ENCODE peak calls at places on chromosomes 11 and 22, in nine cellular contexts. S is astrocyte of the cerebellum, Z is fibroblast of mammary gland, K is psoas muscle, F is epithelial cell of proximal tubule, O is HCT116, H is pancreas, J is lower leg skin, V is heart right ventricle. M is an unnamed sample.

GRCh38 chr22:31944700-31945477 is 554 bp downstream of the YWHAH start:
- DNase-seq in F (no peak), O (no peak), V (peak), Z (no peak), H (no peak), S (no peak), K (peak), J (peak), M (no peak)

GRCh38 chr22:17946691-17947367 is 77.5 kb downstream of the MICAL3 start:
- DNase-seq in H (no peak), F (no peak), S (no peak), J (no peak), O (no peak), V (no peak), K (no peak), Z (no peak), M (no peak)

GRCh38 chr11:503179-503981 is 3.7 kb downstream of the RNH1 start:
- DNase-seq in S (no peak), F (no peak), O (no peak), H (no peak), Z (peak), K (peak), J (peak), V (peak), M (peak)

GRCh38 chr11:90493379-90493778 is 270.5 kb upstream of the CHORDC1 start:
- DNase-seq in V (no peak), Z (no peak), O (no peak), F (no peak), K (no peak), J (no peak), S (no peak), H (no peak), M (no peak)

GRCh38 chr11:379205-380094 is 10.2 kb downstream of the B4GALNT4 start:
- DNase-seq in S (no peak), J (no peak), F (no peak), O (no peak), H (no peak), K (peak), Z (no peak), V (peak), M (no peak)

GRCh38 chr11:77345621-77346020 is 44.1 kb upstream of the GDPD4 start:
- DNase-seq in J (no peak), F (no peak), V (no peak), S (peak), O (no peak), H (no peak), Z (peak), K (no peak), M (peak)

GRCh38 chr22:19554834-19555404 is 30.7 kb upstream of the CLDN5 start:
- DNase-seq in Z (peak), S (no peak), K (no peak), V (no peak), H (no peak), O (peak), J (no peak), F (no peak), M (peak)

GRCh38 chr22:17678817-17679385 is 40.3 kb downstream of the BCL2L13 start:
- DNase-seq in H (no peak), F (no peak), Z (no peak), S (no peak), K (no peak), J (no peak), V (no peak), O (no peak), M (no peak)

GRCh38 chr22:38172016-38172431 is 9.6 kb downstream of the PLA2G6 start:
- DNase-seq in O (no peak), H (no peak), F (no peak), K (no peak), S (no peak), V (no peak), Z (peak), J (no peak), M (no peak)

GRCh38 chr11:79441159-79441875 is 487 bp upstream of the TENM4 start:
- DNase-seq in K (no peak), H (no peak), J (no peak), O (no peak), S (no peak), V (no peak), F (no peak), Z (peak), M (no peak)

GRCh38 chr22:29946220-29946619 is 63.2 kb downstream of the MTMR3 start:
- DNase-seq in S (no peak), J (no peak), K (no peak), F (no peak), Z (no peak), O (no peak), H (no peak), V (no peak), M (no peak)

GRCh38 chr11:8839957-8840945 is 70.7 kb upstream of the AKIP1 start:
- DNase-seq in V (no peak), F (no peak), Z (no peak), H (peak), K (no peak), J (no peak), S (no peak), O (no peak), M (peak)

GRCh38 chr11:47399860-47400812 is 8.3 kb upstream of the SLC39A13 start:
- DNase-seq in V (no peak), F (no peak), O (no peak), J (no peak), Z (no peak), H (no peak), S (no peak), K (peak), M (no peak)

GRCh38 chr11:76512851-76513653 is 68.2 kb downstream of the EMSY start:
- DNase-seq in S (peak), J (no peak), K (no peak), H (no peak), O (peak), V (no peak), F (peak), Z (peak), M (peak)

GRCh38 chr22:26887916-26888315 is 230.5 kb downstream of the MIAT start:
- DNase-seq in F (peak), Z (no peak), S (no peak), H (no peak), K (no peak), V (no peak), J (no peak), O (no peak), M (no peak)
- H3K4me3 ChIP-seq in F (no peak), Z (no peak), S (no peak), H (no peak), K (no peak), V (no peak), J (no peak), O (no peak), M (no peak)

GRCh38 chr22:24106385-24107381 is 74.6 kb upstream of the SUSD2 start:
- DNase-seq in Z (peak), K (no peak), O (no peak), F (no peak), J (no peak), H (no peak), V (no peak), S (no peak), M (peak)
- TF ChIP-seq CTCF in Z (peak), K (peak), O (no peak), F (peak), J (no peak), H (no peak), V (peak), S (peak), M (peak)

DNA sequence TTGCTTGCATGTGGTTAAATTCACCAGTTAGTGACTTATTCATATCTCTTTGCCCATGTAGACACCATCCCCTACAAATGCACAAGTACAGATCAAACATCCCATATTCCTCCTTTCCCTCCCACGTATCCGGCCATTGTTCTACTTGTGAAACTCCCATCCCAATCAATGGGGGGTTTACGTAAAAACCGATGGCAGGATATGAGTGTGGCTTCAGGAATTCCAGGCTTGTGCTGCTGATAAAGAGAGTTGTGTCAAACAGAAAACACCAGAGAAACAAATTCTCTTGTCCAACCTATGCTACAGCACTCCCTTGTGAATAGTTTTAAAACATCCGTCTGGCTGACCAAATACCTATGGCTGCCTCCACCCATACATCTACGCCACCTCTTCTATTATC is 15.5 kb downstream of the FLI1 start:
- DNase-seq in K (no peak), J (no peak), Z (peak), F (peak), H (no peak), S (peak), O (no peak), V (no peak), M (peak)
- H3K4me3 ChIP-seq in K (no peak), J (no peak), Z (no peak), F (no peak), H (no peak), S (no peak), O (no peak), V (no peak), M (no peak)

DNA sequence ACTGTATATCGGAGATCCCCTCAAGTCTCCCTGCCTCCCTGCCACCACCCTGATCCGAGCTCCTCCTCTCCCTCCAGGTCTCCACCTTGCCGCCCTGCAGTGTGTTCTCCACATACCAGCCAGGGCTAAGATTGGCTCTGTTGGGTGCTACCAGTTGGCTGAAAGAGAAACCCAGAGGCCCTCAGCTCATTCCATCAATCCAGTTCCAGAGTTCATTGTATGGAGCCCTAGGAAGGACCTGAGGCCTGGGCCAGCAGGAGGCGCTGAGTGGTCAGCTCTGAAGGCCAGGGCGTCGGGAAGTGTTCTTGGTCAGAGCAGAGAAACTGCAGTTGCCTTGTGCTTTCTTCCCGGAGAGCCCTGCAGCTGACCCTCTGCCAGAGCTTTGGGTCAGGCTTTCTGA is 2.2 kb upstream of the TOP3B start:
- DNase-seq in O (peak), Z (peak), S (no peak), K (no peak), F (no peak), J (no peak), V (no peak), H (no peak), M (peak)
- TF ChIP-seq CTCF in O (peak), Z (peak), S (peak), K (no peak), F (peak), J (no peak), V (no peak), H (no peak), M (peak)

DNA sequence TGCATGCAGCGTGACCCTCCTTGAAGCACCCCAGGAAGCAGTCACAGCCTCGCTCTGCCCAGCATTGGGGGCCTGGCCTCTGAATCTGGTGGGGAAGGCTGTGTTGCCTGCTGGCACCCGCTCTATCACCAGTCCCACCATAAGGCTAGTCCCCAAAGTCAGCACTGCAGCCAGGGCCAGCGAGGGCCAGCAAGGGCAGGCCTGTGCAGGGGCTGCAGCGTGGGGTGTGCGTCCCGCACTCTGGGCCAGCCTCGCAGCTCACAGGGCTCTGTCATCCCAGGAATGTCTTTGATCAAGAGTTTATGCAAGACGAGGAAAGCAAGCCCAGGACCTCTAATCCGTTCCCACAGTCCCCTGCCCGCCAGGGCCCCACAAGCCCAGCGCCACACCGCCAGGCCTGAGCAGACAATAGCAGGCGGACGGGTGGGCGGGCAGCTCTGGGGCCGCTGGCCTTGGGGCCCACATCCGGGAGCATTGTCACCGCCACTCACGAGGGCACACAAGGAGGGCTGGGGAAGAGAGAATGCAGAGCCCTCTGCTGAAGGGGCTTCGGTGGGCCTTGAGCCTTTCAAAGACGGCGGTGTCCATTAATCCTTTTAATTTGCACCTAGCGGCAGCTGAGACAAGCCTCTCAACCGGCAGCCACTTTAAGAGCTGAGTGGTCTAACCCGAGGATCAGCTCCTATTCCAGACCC is 17.1 kb downstream of the LTO1 start:
- DNase-seq in S (no peak), Z (no peak), J (peak), H (no peak), K (peak), O (no peak), V (no peak), F (no peak), M (peak)
- H3K4me3 ChIP-seq in S (no peak), Z (no peak), J (no peak), H (no peak), K (no peak), O (no peak), V (no peak), F (no peak), M (no peak)

GRCh38 chr11:72821920-72822799 is 7.9 kb downstream of the ATG16L2 start:
- DNase-seq in H (peak), S (peak), O (peak), Z (peak), F (no peak), J (peak), K (peak), V (peak), M (peak)
- TF ChIP-seq CTCF in H (peak), S (no peak), O (no peak), Z (no peak), F (no peak), J (no peak), K (no peak), V (peak), M (no peak)

DNA sequence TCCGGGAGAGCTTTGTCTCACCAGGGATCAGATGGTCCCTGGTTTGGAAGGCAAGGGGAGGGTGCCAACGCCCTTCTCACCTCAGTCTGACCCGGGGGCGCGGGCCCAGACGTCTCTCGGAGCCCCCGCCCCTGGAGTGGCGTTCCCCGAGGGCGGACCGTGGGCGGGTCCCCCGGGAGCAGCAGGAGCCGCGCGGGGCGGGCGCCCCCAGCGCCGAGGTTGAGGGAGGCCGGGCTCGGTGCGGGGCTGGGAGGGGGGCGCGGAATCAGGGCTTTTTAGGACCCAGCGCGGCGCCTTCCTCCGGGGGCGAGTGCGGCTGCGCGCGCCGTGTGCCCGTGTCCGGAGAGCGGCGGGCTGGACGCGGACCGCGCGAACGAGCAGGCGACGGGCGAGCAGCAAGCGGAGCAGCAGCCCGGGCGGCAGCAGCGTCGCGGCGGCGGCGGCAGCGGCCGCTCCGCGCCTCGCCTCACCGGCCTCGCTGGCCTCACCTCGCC is at the start of gene KCNC1:
- DNase-seq in Z (peak), J (no peak), O (no peak), H (peak), K (peak), V (peak), F (no peak), S (no peak), M (peak)
- H3K4me3 ChIP-seq in Z (no peak), J (no peak), O (no peak), H (peak), K (peak), V (peak), F (peak), S (peak), M (peak)

M was measured in choroid plexus epithelial cell.